ENCODE peak calls at places on chromosome 18, in nine cellular contexts. G, R, W, H, X, K, D, E and T are unnamed samples. For H3K36me3, the result is how much of the 10 kb centered on the place peaks cover.

GRCh38 chr18:76493213-76494107 is 1.6 kb downstream of the ZNF516 start:
- DNase-seq in G (no peak), R (no peak), W (no peak), H (no peak), X (no peak), K (peak), D (no peak), E (no peak), T (no peak)

GRCh38 chr18:75211002-75211621 is 515 bp downstream of the TSHZ1 start:
- DNase-seq in G (no peak), R (peak), W (peak), H (no peak), X (no peak), K (no peak), D (no peak), E (no peak), T (no peak)

GRCh38 chr18:55983433-55983832 is 395.4 kb upstream of the TCF4 start:
- DNase-seq in G (no peak), R (no peak), W (no peak), H (no peak), X (no peak), K (no peak), D (no peak), E (no peak), T (peak)

GRCh38 chr18:35005963-35006577 is 35.1 kb upstream of the MAPRE2 start:
- DNase-seq in G (no peak), R (no peak), W (no peak), H (no peak), X (no peak), K (no peak), D (no peak), E (no peak), T (no peak)

GRCh38 chr18:39318008-39318407 is 1752.4 kb upstream of the CELF4 start:
- DNase-seq in G (no peak), R (no peak), W (no peak), H (no peak), X (no peak), K (no peak), D (no peak), E (no peak), T (no peak)

GRCh38 chr18:9941108-9941507 is 27.3 kb downstream of the VAPA start:
- DNase-seq in G (no peak), R (no peak), W (no peak), H (no peak), X (no peak), K (no peak), D (no peak), E (no peak), T (no peak)

GRCh38 chr18:68172842-68173549 is 541.9 kb downstream of the TMX3 start:
- DNase-seq in G (no peak), R (no peak), W (no peak), H (no peak), X (no peak), K (no peak), D (no peak), E (no peak), T (no peak)

GRCh38 chr18:75167759-75168211 is 41.2 kb downstream of the PTGR3 start:
- DNase-seq in G (no peak), R (peak), W (no peak), H (no peak), X (no peak), K (no peak), D (peak), E (no peak), T (peak)

GRCh38 chr18:79941473-79942119 is 9.9 kb downstream of the SLC66A2 start:
- DNase-seq in G (peak), R (peak), W (peak), H (no peak), X (peak), K (peak), D (peak), E (peak), T (no peak)

GRCh38 chr18:36275561-36275960 is 22.0 kb upstream of the FHOD3 start:
- DNase-seq in G (no peak), R (no peak), W (no peak), H (no peak), X (no peak), K (no peak), D (no peak), E (no peak), T (no peak)

GRCh38 chr18:23178201-23178600 is 42.9 kb downstream of the CABLES1 start:
- DNase-seq in G (no peak), R (no peak), W (no peak), H (no peak), X (no peak), K (no peak), D (no peak), E (peak), T (no peak)

GRCh38 chr18:78160961-78161656 is 818.5 kb upstream of the SALL3 start:
- DNase-seq in G (no peak), R (no peak), W (no peak), H (no peak), X (no peak), K (no peak), D (no peak), E (no peak), T (no peak)

GRCh38 chr18:74951165-74951760 is 257.7 kb downstream of the PTGR3 start:
- DNase-seq in G (peak), R (peak), W (no peak), H (peak), X (peak), K (peak), D (no peak), E (peak), T (peak)

GRCh38 chr18:23191952-23192662 is 56.8 kb downstream of the CABLES1 start:
- DNase-seq in G (peak), R (peak), W (peak), H (no peak), X (peak), K (peak), D (peak), E (peak), T (peak)

GRCh38 chr18:10170375-10170774 is 256.6 kb downstream of the VAPA start:
- DNase-seq in G (no peak), R (no peak), W (no peak), H (no peak), X (no peak), K (no peak), D (no peak), E (no peak), T (no peak)

GRCh38 chr18:47898696-47899095 is 31.8 kb downstream of the SMAD2 start:
- DNase-seq in G (no peak), R (no peak), W (no peak), H (no peak), X (no peak), K (no peak), D (no peak), E (no peak), T (no peak)

GRCh38 chr18:79399275-79400081 is 3.7 kb downstream of the NFATC1 start:
- DNase-seq in G (no peak), R (no peak), W (peak), H (no peak), X (no peak), K (no peak), D (peak), E (no peak), T (peak)

GRCh38 chr18:76783786-76784484 is 38.4 kb upstream of the ZNF236 start:
- DNase-seq in G (no peak), R (no peak), W (no peak), H (no peak), X (no peak), K (no peak), D (no peak), E (no peak), T (no peak)

GRCh38 chr18:25350561-25351201 is 1.3 kb downstream of the ZNF521 start:
- DNase-seq in G (no peak), R (peak), W (peak), H (peak), X (no peak), K (no peak), D (peak), E (no peak), T (peak)

GRCh38 chr18:9827856-9828793 is 57.6 kb upstream of the TXNDC2 start:
- DNase-seq in G (no peak), R (peak), W (peak), H (no peak), X (peak), K (peak), D (peak), E (no peak), T (no peak)

GRCh38 chr18:78596794-78597193 is 382.8 kb upstream of the SALL3 start:
- DNase-seq in G (no peak), R (no peak), W (no peak), H (no peak), X (no peak), K (no peak), D (no peak), E (no peak), T (no peak)

GRCh38 chr18:8794133-8794986 is 89.0 kb downstream of the MTCL1 start:
- DNase-seq in G (no peak), R (peak), W (no peak), H (no peak), X (no peak), K (no peak), D (no peak), E (no peak), T (no peak)

GRCh38 chr18:76064998-76065397 is 430.0 kb downstream of the ZNF516 start:
- DNase-seq in G (no peak), R (no peak), W (no peak), H (no peak), X (no peak), K (no peak), D (no peak), E (no peak), T (no peak)

GRCh38 chr18:25915907-25916306 is 174.5 kb downstream of the SS18 start:
- DNase-seq in G (no peak), R (no peak), W (no peak), H (no peak), X (no peak), K (no peak), D (no peak), E (no peak), T (no peak)

GRCh38 chr18:3839481-3840075 is 389.6 kb downstream of the TGIF1 start:
- DNase-seq in G (no peak), R (no peak), W (no peak), H (no peak), X (no peak), K (no peak), D (no peak), E (no peak), T (no peak)

GRCh38 chr18:26089247-26090129 is 925 bp downstream of the SS18 start:
- DNase-seq in G (no peak), R (no peak), W (no peak), H (no peak), X (no peak), K (no peak), D (no peak), E (no peak), T (no peak)

GRCh38 chr18:34330308-34330707 is 105.6 kb upstream of the NOL4 start:
- DNase-seq in G (no peak), R (no peak), W (no peak), H (no peak), X (no peak), K (no peak), D (no peak), E (no peak), T (no peak)

DNA sequence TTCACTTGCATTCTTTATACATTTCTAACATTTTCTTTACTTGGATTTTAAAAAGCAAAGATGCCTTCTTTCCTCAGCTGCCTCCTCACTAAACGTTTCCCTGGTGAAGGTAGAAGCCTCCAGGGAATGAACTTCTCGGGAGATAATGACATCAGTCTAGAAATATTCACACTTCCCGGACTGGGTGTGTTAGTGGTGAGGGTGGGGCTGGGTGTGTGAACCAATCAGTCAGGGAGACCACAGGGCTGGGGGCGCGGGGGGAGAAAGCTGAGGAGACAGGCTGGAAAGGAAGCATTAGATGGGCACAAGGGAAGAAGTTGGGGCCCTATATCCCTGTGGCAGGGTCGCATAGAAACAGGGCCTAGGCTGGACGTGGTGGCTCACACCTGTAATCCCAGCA is 58.9 kb upstream of the BOD1L2 start:
- DNase-seq in G (no peak), R (peak), W (no peak), H (no peak), X (no peak), K (no peak), D (no peak), E (no peak), T (no peak)
- H3K27ac ChIP-seq in G (no peak), R (no peak), W (no peak), H (no peak), X (no peak), K (no peak), D (no peak), E (no peak), T (no peak)

GRCh38 chr18:63150326-63150725 is 169.2 kb downstream of the BCL2 start:
- DNase-seq in G (no peak), R (no peak), W (no peak), H (no peak), X (no peak), K (no peak), D (no peak), E (no peak), T (no peak)

GRCh38 chr18:63149200-63149587 is 170.4 kb downstream of the BCL2 start:
- DNase-seq in G (no peak), R (no peak), W (no peak), H (no peak), X (no peak), K (no peak), D (no peak), E (no peak), T (no peak)

GRCh38 chr18:63152791-63153190 is 166.8 kb downstream of the BCL2 start:
- DNase-seq in G (no peak), R (no peak), W (no peak), H (no peak), X (no peak), K (no peak), D (no peak), E (no peak), T (no peak)

GRCh38 chr18:63152096-63152495 is 167.5 kb downstream of the BCL2 start:
- DNase-seq in G (no peak), R (no peak), W (no peak), H (no peak), X (no peak), K (no peak), D (no peak), E (no peak), T (no peak)

DNA sequence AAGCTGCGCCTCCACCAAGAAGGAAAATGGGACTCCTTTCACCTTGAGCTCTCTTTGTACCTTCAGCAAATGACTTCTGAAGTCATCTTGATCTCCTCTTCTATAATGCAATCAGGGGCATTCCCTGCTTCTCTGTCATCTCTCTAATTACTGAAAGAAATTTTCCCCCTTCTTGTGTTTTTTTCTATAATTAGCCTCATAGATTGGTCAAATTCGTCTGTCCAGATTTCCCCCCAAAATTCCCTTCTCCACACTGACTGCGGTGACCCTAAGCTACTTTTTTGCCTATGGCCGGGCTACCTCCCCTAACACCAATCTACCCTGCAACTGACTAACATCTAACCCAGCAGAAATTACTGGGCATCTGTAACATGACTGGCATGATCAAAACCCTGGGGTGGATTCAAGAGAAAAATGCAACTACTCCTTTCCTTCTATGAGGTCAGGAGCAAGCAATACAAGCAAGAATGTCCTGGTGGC is 168.6 kb downstream of the BCL2 start:
- DNase-seq in G (no peak), R (no peak), W (no peak), H (no peak), X (no peak), K (no peak), D (no peak), E (no peak), T (no peak)
- TF ChIP-seq POLR2A in G (no peak), R (no peak), W (no peak), H (no peak), X (no peak), K (no peak), D (no peak), E (no peak), T (no peak)

GRCh38 chr18:13067966-13068365 is 76.8 kb downstream of the CEP192 start:
- DNase-seq in G (no peak), R (no peak), W (no peak), H (no peak), X (no peak), K (no peak), D (no peak), E (no peak), T (no peak)
- H3K36me3 ChIP-seq in G (under half), R (under half), W (half or more), H (under half), X (half or more), K (under half), D (half or more), E (under half), T (under half)

GRCh38 chr18:62784966-62785413 is 69.6 kb downstream of the PHLPP1 start:
- DNase-seq in G (no peak), R (no peak), W (no peak), H (no peak), X (no peak), K (no peak), D (peak), E (no peak), T (peak)

GRCh38 chr18:62786689-62787088 is 71.3 kb downstream of the PHLPP1 start:
- DNase-seq in G (no peak), R (no peak), W (no peak), H (no peak), X (no peak), K (no peak), D (no peak), E (no peak), T (no peak)

GRCh38 chr18:62781893-62782292 is 66.6 kb downstream of the PHLPP1 start:
- DNase-seq in G (no peak), R (no peak), W (no peak), H (no peak), X (no peak), K (no peak), D (peak), E (no peak), T (no peak)

GRCh38 chr18:62781262-62781661 is 65.9 kb downstream of the PHLPP1 start:
- DNase-seq in G (no peak), R (no peak), W (no peak), H (no peak), X (no peak), K (no peak), D (no peak), E (no peak), T (no peak)

GRCh38 chr18:62784338-62784965 is 69.1 kb downstream of the PHLPP1 start:
- DNase-seq in G (no peak), R (no peak), W (no peak), H (no peak), X (no peak), K (no peak), D (no peak), E (no peak), T (no peak)
- H3K27ac ChIP-seq in G (peak), R (peak), W (peak), H (no peak), X (peak), K (no peak), D (peak), E (no peak), T (peak)

GRCh38 chr18:6729247-6730091 is at the start of gene ARHGAP28:
- DNase-seq in G (peak), R (peak), W (peak), H (peak), X (peak), K (peak), D (peak), E (peak), T (peak)
- TF ChIP-seq POLR2A in G (no peak), R (peak), W (peak), H (no peak), X (no peak), K (no peak), D (no peak), E (peak), T (peak)

GRCh38 chr18:59340817-59341216 is 18.2 kb downstream of the LMAN1 start:
- DNase-seq in G (no peak), R (no peak), W (no peak), H (no peak), X (no peak), K (no peak), D (no peak), E (no peak), T (no peak)
- H3K36me3 ChIP-seq in G (under half), R (under half), W (half or more), H (under half), X (half or more), K (under half), D (half or more), E (under half), T (half or more)

GRCh38 chr18:58502628-58503027 is 126.3 kb downstream of the ALPK2 start:
- DNase-seq in G (no peak), R (no peak), W (no peak), H (no peak), X (no peak), K (no peak), D (no peak), E (no peak), T (no peak)
- H3K27ac ChIP-seq in G (no peak), R (no peak), W (no peak), H (no peak), X (no peak), K (no peak), D (no peak), E (no peak), T (no peak)

GRCh38 chr18:31102020-31102684 is at the start of gene DSC2:
- DNase-seq in G (peak), R (peak), W (peak), H (no peak), X (peak), K (peak), D (no peak), E (peak), T (peak)
- TF ChIP-seq POLR2A in G (no peak), R (peak), W (no peak), H (no peak), X (no peak), K (no peak), D (no peak), E (peak), T (no peak)

GRCh38 chr18:250685-251084 is 17.2 kb downstream of the THOC1 start:
- DNase-seq in G (no peak), R (no peak), W (no peak), H (no peak), X (no peak), K (no peak), D (no peak), E (no peak), T (no peak)
- H3K36me3 ChIP-seq in G (under half), R (under half), W (half or more), H (under half), X (half or more), K (under half), D (half or more), E (under half), T (half or more)